ENCODE peak calls at places on chromosomes 6 and 20, in eight cellular contexts. One of them, this sample, is unnamed.

GRCh38 chr6:21826031-21826430 is 232.5 kb downstream of the SOX4 start:
- DNase-seq in CD4-positive, alpha-beta T cell: no peak
- DNase-seq in LoVo: peak
- DNase-seq in Right ventricle myocardium superior: no peak
- DNase-seq in effector CD8-positive, alpha-beta T cell: no peak
- DNase-seq in NCI-H2081: no peak
- DNase-seq in AG04449: no peak
- DNase-seq in activated naive CD4-positive, alpha-beta T cell: no peak
- DNase-seq in this sample: peak

GRCh38 chr6:45631396-45631795 is 253.7 kb upstream of the SUPT3H start:
- DNase-seq in CD4-positive, alpha-beta T cell: no peak
- DNase-seq in LoVo: no peak
- DNase-seq in Right ventricle myocardium superior: no peak
- DNase-seq in effector CD8-positive, alpha-beta T cell: no peak
- DNase-seq in NCI-H2081: no peak
- DNase-seq in AG04449: no peak
- DNase-seq in activated naive CD4-positive, alpha-beta T cell: no peak
- DNase-seq in this sample: no peak

GRCh38 chr6:37587776-37588744 is 88.4 kb upstream of the CCDC167 start:
- DNase-seq in CD4-positive, alpha-beta T cell: no peak
- DNase-seq in LoVo: no peak
- DNase-seq in Right ventricle myocardium superior: no peak
- DNase-seq in effector CD8-positive, alpha-beta T cell: no peak
- DNase-seq in NCI-H2081: no peak
- DNase-seq in AG04449: no peak
- DNase-seq in activated naive CD4-positive, alpha-beta T cell: no peak
- DNase-seq in this sample: no peak

GRCh38 chr20:23007462-23007861 is 27.6 kb upstream of the SSTR4 start:
- DNase-seq in CD4-positive, alpha-beta T cell: no peak
- DNase-seq in LoVo: no peak
- DNase-seq in Right ventricle myocardium superior: no peak
- DNase-seq in effector CD8-positive, alpha-beta T cell: no peak
- DNase-seq in NCI-H2081: no peak
- DNase-seq in AG04449: no peak
- DNase-seq in activated naive CD4-positive, alpha-beta T cell: no peak
- DNase-seq in this sample: no peak

GRCh38 chr6:163926642-163927041 is 512.1 kb downstream of the QKI start:
- DNase-seq in CD4-positive, alpha-beta T cell: no peak
- DNase-seq in LoVo: no peak
- DNase-seq in Right ventricle myocardium superior: peak
- DNase-seq in effector CD8-positive, alpha-beta T cell: no peak
- DNase-seq in NCI-H2081: no peak
- DNase-seq in AG04449: no peak
- DNase-seq in activated naive CD4-positive, alpha-beta T cell: no peak
- DNase-seq in this sample: no peak

GRCh38 chr6:168219804-168220203 is 99.8 kb downstream of the DACT2 start:
- DNase-seq in CD4-positive, alpha-beta T cell: no peak
- DNase-seq in LoVo: no peak
- DNase-seq in Right ventricle myocardium superior: no peak
- DNase-seq in effector CD8-positive, alpha-beta T cell: no peak
- DNase-seq in NCI-H2081: no peak
- DNase-seq in AG04449: no peak
- DNase-seq in activated naive CD4-positive, alpha-beta T cell: no peak
- DNase-seq in this sample: no peak

GRCh38 chr6:148548065-148548748 is 198.6 kb upstream of the UST start:
- DNase-seq in CD4-positive, alpha-beta T cell: no peak
- DNase-seq in LoVo: no peak
- DNase-seq in Right ventricle myocardium superior: peak
- DNase-seq in effector CD8-positive, alpha-beta T cell: no peak
- DNase-seq in NCI-H2081: no peak
- DNase-seq in AG04449: no peak
- DNase-seq in activated naive CD4-positive, alpha-beta T cell: no peak
- DNase-seq in this sample: no peak

GRCh38 chr20:46557231-46557956 is 6.9 kb upstream of the OCSTAMP start:
- DNase-seq in CD4-positive, alpha-beta T cell: no peak
- DNase-seq in LoVo: no peak
- DNase-seq in Right ventricle myocardium superior: no peak
- DNase-seq in effector CD8-positive, alpha-beta T cell: no peak
- DNase-seq in NCI-H2081: no peak
- DNase-seq in AG04449: no peak
- DNase-seq in activated naive CD4-positive, alpha-beta T cell: no peak
- DNase-seq in this sample: peak

GRCh38 chr6:164370773-164371172 is 938.6 kb downstream of the C6orf118 start:
- DNase-seq in CD4-positive, alpha-beta T cell: no peak
- DNase-seq in LoVo: no peak
- DNase-seq in Right ventricle myocardium superior: no peak
- DNase-seq in effector CD8-positive, alpha-beta T cell: no peak
- DNase-seq in NCI-H2081: no peak
- DNase-seq in AG04449: no peak
- DNase-seq in activated naive CD4-positive, alpha-beta T cell: no peak
- DNase-seq in this sample: no peak

GRCh38 chr6:166862287-166862977 is 93.9 kb downstream of the RNASET2 start:
- DNase-seq in CD4-positive, alpha-beta T cell: peak
- DNase-seq in LoVo: no peak
- DNase-seq in Right ventricle myocardium superior: no peak
- DNase-seq in effector CD8-positive, alpha-beta T cell: no peak
- DNase-seq in NCI-H2081: peak
- DNase-seq in AG04449: no peak
- DNase-seq in activated naive CD4-positive, alpha-beta T cell: no peak
- DNase-seq in this sample: no peak

GRCh38 chr6:136801581-136801980 is 9.3 kb upstream of the MAP3K5 start:
- DNase-seq in CD4-positive, alpha-beta T cell: no peak
- DNase-seq in LoVo: no peak
- DNase-seq in Right ventricle myocardium superior: no peak
- DNase-seq in effector CD8-positive, alpha-beta T cell: no peak
- DNase-seq in NCI-H2081: no peak
- DNase-seq in AG04449: no peak
- DNase-seq in activated naive CD4-positive, alpha-beta T cell: no peak
- DNase-seq in this sample: no peak

GRCh38 chr6:22785036-22785435 is 215.7 kb downstream of the HDGFL1 start:
- DNase-seq in CD4-positive, alpha-beta T cell: no peak
- DNase-seq in LoVo: no peak
- DNase-seq in Right ventricle myocardium superior: no peak
- DNase-seq in effector CD8-positive, alpha-beta T cell: no peak
- DNase-seq in NCI-H2081: no peak
- DNase-seq in AG04449: no peak
- DNase-seq in activated naive CD4-positive, alpha-beta T cell: no peak
- DNase-seq in this sample: no peak

GRCh38 chr20:20371681-20372080 is 3.8 kb downstream of the INSM1 start:
- DNase-seq in CD4-positive, alpha-beta T cell: no peak
- DNase-seq in LoVo: no peak
- DNase-seq in Right ventricle myocardium superior: no peak
- DNase-seq in effector CD8-positive, alpha-beta T cell: no peak
- DNase-seq in NCI-H2081: no peak
- DNase-seq in AG04449: no peak
- DNase-seq in activated naive CD4-positive, alpha-beta T cell: no peak
- DNase-seq in this sample: no peak

GRCh38 chr6:11429577-11429976 is 108.0 kb upstream of the TMEM170B start:
- DNase-seq in CD4-positive, alpha-beta T cell: no peak
- DNase-seq in LoVo: no peak
- DNase-seq in Right ventricle myocardium superior: no peak
- DNase-seq in effector CD8-positive, alpha-beta T cell: no peak
- DNase-seq in NCI-H2081: peak
- DNase-seq in AG04449: no peak
- DNase-seq in activated naive CD4-positive, alpha-beta T cell: no peak
- DNase-seq in this sample: peak

GRCh38 chr20:20003088-20003954 is 13.8 kb upstream of the NAA20 start:
- DNase-seq in CD4-positive, alpha-beta T cell: no peak
- DNase-seq in LoVo: no peak
- DNase-seq in Right ventricle myocardium superior: no peak
- DNase-seq in effector CD8-positive, alpha-beta T cell: no peak
- DNase-seq in NCI-H2081: no peak
- DNase-seq in AG04449: no peak
- DNase-seq in activated naive CD4-positive, alpha-beta T cell: no peak
- DNase-seq in this sample: no peak

GRCh38 chr20:44467289-44467883 is 8.3 kb upstream of the TTPAL start:
- DNase-seq in CD4-positive, alpha-beta T cell: no peak
- DNase-seq in LoVo: no peak
- DNase-seq in Right ventricle myocardium superior: peak
- DNase-seq in effector CD8-positive, alpha-beta T cell: no peak
- DNase-seq in NCI-H2081: no peak
- DNase-seq in AG04449: no peak
- DNase-seq in activated naive CD4-positive, alpha-beta T cell: no peak
- DNase-seq in this sample: no peak

GRCh38 chr6:150252714-150253444 is 110.0 kb downstream of the PPP1R14C start:
- DNase-seq in CD4-positive, alpha-beta T cell: no peak
- DNase-seq in LoVo: peak
- DNase-seq in Right ventricle myocardium superior: no peak
- DNase-seq in effector CD8-positive, alpha-beta T cell: no peak
- DNase-seq in NCI-H2081: no peak
- DNase-seq in AG04449: no peak
- DNase-seq in activated naive CD4-positive, alpha-beta T cell: no peak
- DNase-seq in this sample: peak

GRCh38 chr6:156866181-156866862 is 89.1 kb downstream of the ARID1B start:
- DNase-seq in CD4-positive, alpha-beta T cell: no peak
- DNase-seq in LoVo: no peak
- DNase-seq in Right ventricle myocardium superior: no peak
- DNase-seq in effector CD8-positive, alpha-beta T cell: no peak
- DNase-seq in NCI-H2081: no peak
- DNase-seq in AG04449: no peak
- DNase-seq in activated naive CD4-positive, alpha-beta T cell: no peak
- DNase-seq in this sample: no peak

GRCh38 chr6:28252507-28252975 is 472 bp upstream of the ZKSCAN4 start:
- DNase-seq in CD4-positive, alpha-beta T cell: no peak
- DNase-seq in LoVo: no peak
- DNase-seq in Right ventricle myocardium superior: no peak
- DNase-seq in effector CD8-positive, alpha-beta T cell: no peak
- DNase-seq in NCI-H2081: no peak
- DNase-seq in AG04449: no peak
- DNase-seq in activated naive CD4-positive, alpha-beta T cell: no peak
- DNase-seq in this sample: no peak

GRCh38 chr6:165119231-165120020 is 190.0 kb downstream of the C6orf118 start:
- DNase-seq in CD4-positive, alpha-beta T cell: no peak
- DNase-seq in LoVo: no peak
- DNase-seq in Right ventricle myocardium superior: no peak
- DNase-seq in effector CD8-positive, alpha-beta T cell: no peak
- DNase-seq in NCI-H2081: no peak
- DNase-seq in AG04449: no peak
- DNase-seq in activated naive CD4-positive, alpha-beta T cell: no peak
- DNase-seq in this sample: no peak